ENCODE peak calls at places on chromosomes 1 and 21, in four cellular contexts. E is Panc1; P is CD8-positive, alpha-beta memory T cell; Y is effector memory CD4-positive, alpha-beta T cell. T is an unnamed sample.

GRCh38 chr1:77652970-77653516 is 29.4 kb downstream of the ZZZ3 start:
- DNase-seq in E (no peak), Y (no peak), P (no peak), T (no peak)

GRCh38 chr1:93690921-93691789 is 9.5 kb upstream of the BCAR3 start:
- DNase-seq in Y (no peak), E (no peak), P (no peak), T (no peak)

GRCh38 chr1:193183019-193183643 is 3.3 kb downstream of the B3GALT2 start:
- DNase-seq in E (peak; percentile 33), P (no peak), Y (no peak), T (no peak)

GRCh38 chr21:43917515-43918384 is 52.7 kb downstream of the AGPAT3 start:
- DNase-seq in E (peak; percentile 5), P (no peak), Y (no peak), T (no peak)

GRCh38 chr1:47348246-47348645 is 14.7 kb downstream of the CMPK1 start:
- DNase-seq in Y (no peak), P (no peak), E (no peak), T (no peak)

GRCh38 chr21:45255381-45256020 is 32.2 kb downstream of the POFUT2 start:
- DNase-seq in Y (peak; percentile 46), E (no peak), P (no peak), T (no peak)

GRCh38 chr1:216723274-216723780 is at the start of gene ESRRG:
- DNase-seq in P (no peak), Y (no peak), E (no peak), T (peak; percentile 38)

GRCh38 chr1:203172184-203173115 is 3.2 kb downstream of the MYBPH start:
- DNase-seq in P (peak; percentile 19), Y (no peak), E (peak; percentile 51), T (peak; percentile 59)

GRCh38 chr1:150574260-150575071 is 4.9 kb downstream of the MCL1 start:
- DNase-seq in Y (no peak), E (no peak), P (no peak), T (no peak)

GRCh38 chr21:41283211-41283818 is 33.3 kb upstream of the FAM3B start:
- DNase-seq in Y (peak; percentile 10), E (peak; percentile 54), P (no peak), T (no peak)

GRCh38 chr1:93623875-93624274 is 57.8 kb downstream of the BCAR3 start:
- DNase-seq in P (no peak), E (no peak), Y (no peak), T (no peak)

GRCh38 chr1:153025797-153026196 is 5.2 kb upstream of the SPRR1B start:
- DNase-seq in E (no peak), Y (no peak), P (no peak), T (no peak)

GRCh38 chr1:235943581-235944114 is 76.9 kb upstream of the LYST start:
- DNase-seq in Y (no peak), E (no peak), P (no peak), T (no peak)

DNA sequence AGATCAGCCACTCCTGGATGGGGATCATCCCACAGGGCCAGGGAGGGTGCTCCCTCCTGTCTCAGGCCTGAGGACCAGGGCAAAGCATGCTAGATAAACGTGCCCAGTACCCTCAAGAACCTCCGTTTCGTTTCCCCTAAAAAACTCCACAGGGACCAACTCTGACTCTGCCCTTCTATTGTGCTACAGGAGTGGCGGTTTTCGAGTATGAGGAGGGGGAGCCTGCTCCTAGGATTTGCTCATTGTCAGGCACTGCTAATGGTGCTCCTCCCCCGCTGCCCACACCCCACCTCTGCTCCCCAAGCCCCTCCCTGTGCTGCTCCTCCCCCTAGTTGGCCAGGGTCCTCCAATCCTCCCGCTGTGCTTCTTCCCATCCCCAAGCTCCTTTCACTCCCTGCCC is 32.0 kb downstream of the PGBD5 start:
- DNase-seq in P (no peak), E (no peak), Y (no peak), T (no peak)
- H3K27ac ChIP-seq in P (no peak overlapping the region), E (no peak overlapping the region), Y (no peak overlapping the region), T (no peak overlapping the region)

GRCh38 chr1:12464028-12464427 is 154.0 kb downstream of the DHRS3 start:
- DNase-seq in Y (no peak), P (no peak), E (no peak), T (no peak)
- H3K4me1 ChIP-seq in Y (no peaks in the 10 kb centered on the region), P (peaks cover 1% of the 10 kb centered on the region), E (peaks cover 8% of the 10 kb centered on the region), T (no peaks in the 10 kb centered on the region)

DNA sequence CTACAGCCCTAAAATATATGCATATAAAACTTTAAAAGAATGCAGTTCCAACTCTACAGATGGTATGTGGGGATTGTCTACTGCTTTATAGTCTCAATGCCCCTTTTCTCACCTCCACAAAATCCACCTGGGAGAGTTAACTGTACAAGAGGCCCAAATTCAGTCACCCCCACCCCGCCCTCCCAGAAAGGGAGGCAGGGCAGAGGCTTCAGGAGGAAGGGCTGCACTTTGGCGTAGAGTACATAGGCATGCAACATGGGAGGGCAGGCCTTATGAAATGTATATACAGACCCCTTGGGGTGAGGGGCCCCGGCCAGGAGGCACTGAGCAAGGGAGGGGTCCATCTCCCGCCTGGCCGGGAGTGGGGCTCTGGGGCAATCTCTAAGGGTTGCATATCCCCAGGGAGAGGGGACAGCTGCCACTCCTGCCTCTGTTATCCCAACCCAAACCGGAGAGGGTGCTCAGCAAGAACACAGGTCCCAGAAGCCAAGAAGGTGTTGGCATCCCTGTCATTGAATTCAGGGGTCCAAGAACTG is 1.3 kb upstream of the PYGO2 start:
- DNase-seq in E (no peak), Y (no peak), P (no peak), T (no peak)
- H3K27ac ChIP-seq in E (peak overlapping the region; percentile 96), Y (peak overlapping the region; percentile 96), P (peak overlapping the region; percentile 92), T (peak overlapping the region; percentile 100)

GRCh38 chr1:210198840-210199239 is 33.8 kb upstream of the SERTAD4 start:
- DNase-seq in P (no peak), E (no peak), Y (no peak), T (no peak)

GRCh38 chr1:210200090-210200736 is 32.4 kb upstream of the SERTAD4 start:
- DNase-seq in E (no peak), Y (no peak), P (no peak), T (no peak)

GRCh38 chr1:210201671-210202070 is 30.9 kb upstream of the SERTAD4 start:
- DNase-seq in P (no peak), E (no peak), Y (no peak), T (no peak)

GRCh38 chr1:210195635-210196160 is 36.9 kb upstream of the SERTAD4 start:
- DNase-seq in Y (no peak), E (no peak), P (no peak), T (no peak)
- H3K4me1 ChIP-seq in Y (no peaks in the 10 kb centered on the region), E (no peaks in the 10 kb centered on the region), P (no peaks in the 10 kb centered on the region), T (no peaks in the 10 kb centered on the region)

GRCh38 chr1:59150537-59151386 is 146.1 kb upstream of the FGGY start:
- DNase-seq in E (peak; percentile 91), P (no peak), Y (no peak), T (peak; percentile 47)

GRCh38 chr1:59154406-59154805 is 142.5 kb upstream of the FGGY start:
- DNase-seq in P (no peak), Y (no peak), E (no peak), T (no peak)

GRCh38 chr1:59151387-59151761 is 145.5 kb upstream of the FGGY start:
- DNase-seq in Y (no peak), P (no peak), E (no peak), T (no peak)

GRCh38 chr1:59149435-59149834 is 147.5 kb upstream of the FGGY start:
- DNase-seq in P (no peak), E (no peak), Y (no peak), T (no peak)

DNA sequence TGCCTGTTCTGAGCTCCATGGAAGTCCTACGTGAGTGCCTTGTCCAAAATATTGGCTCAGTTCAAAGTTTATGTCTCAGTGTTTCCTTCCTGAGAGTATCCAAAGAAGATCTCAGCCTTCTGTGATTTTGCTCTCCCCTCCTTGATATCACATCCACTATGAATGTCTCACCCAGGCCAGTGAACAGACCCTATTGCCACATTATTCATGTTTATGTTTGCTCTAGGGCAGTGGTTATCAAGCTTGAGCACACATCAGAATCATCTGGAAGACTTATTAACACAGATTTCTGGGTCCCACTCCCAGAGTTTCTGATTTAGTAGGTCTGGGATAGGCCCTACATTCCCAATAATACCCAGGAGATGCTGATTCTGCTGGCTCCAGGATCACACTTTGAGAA is 145.0 kb upstream of the FGGY start:
- DNase-seq in E (no peak), Y (no peak), P (no peak), T (no peak)
- H3K27ac ChIP-seq in E (peak overlapping the region; percentile 80), Y (no peak overlapping the region), P (no peak overlapping the region), T (peak overlapping the region; percentile 11)

GRCh38 chr1:115136106-115136505 is 46.8 kb upstream of the TSPAN2 start:
- DNase-seq in Y (no peak), P (no peak), E (no peak), T (no peak)
- H3K4me1 ChIP-seq in Y (no peaks in the 10 kb centered on the region), P (no peaks in the 10 kb centered on the region), E (no peaks in the 10 kb centered on the region), T (no peaks in the 10 kb centered on the region)